ENCODE peak calls at places on chromosomes 5 and 9, in ten cellular contexts. X is germinal center; D is activated naive CD8-positive, alpha-beta T cell treated with anti-CD3 and anti-CD28 coated beads, Interleukin-2, amount 50 U/mL, for 24 hours; R is activated CD4-positive, alpha-beta T cell treated with anti-CD3 and anti-CD28 coated beads, Interleukin-2, amount 50 U/mL, for 1 hour; Q is AG10803; I is right atrium auricular region; U is H7; K is NCI-H774; V is activated T-cell treated with anti-CD3 and anti-CD28 coated beads, Interleukin-2, amount 50 U/mL, for 72 hours; O is stimulated activated CD8-positive, alpha-beta memory T cell treated with anti-CD3 and anti-CD28 coated beads, Interleukin-7, amount 100 ng/mL, for 24 hours. P is an unnamed sample.

GRCh38 chr5:172667786-172668735 is 27.0 kb downstream of the NEURL1B start:
- DNase-seq in X (no peak), D (no peak), R (no peak), Q (peak; percentile 31), I (no peak), U (no peak), K (no peak), V (no peak), O (no peak), P (peak; percentile 58)

GRCh38 chr5:77003246-77003645 is 27.0 kb upstream of the AGGF1 start:
- DNase-seq in X (no peak), D (no peak), R (no peak), Q (no peak), I (no peak), U (no peak), K (no peak), V (no peak), O (no peak), P (no peak)

GRCh38 chr9:87382902-87383301 is 114.8 kb upstream of the DAPK1 start:
- DNase-seq in X (no peak), D (no peak), R (no peak), Q (peak; percentile 40), I (peak; percentile 70), U (no peak), K (no peak), V (no peak), O (no peak), P (peak; percentile 65)

GRCh38 chr9:93941493-93941892 is 13.7 kb downstream of the BARX1 start:
- DNase-seq in X (no peak), D (no peak), R (no peak), Q (no peak), I (no peak), U (no peak), K (no peak), V (no peak), O (no peak), P (no peak)

GRCh38 chr5:133460172-133460758 is 152.1 kb downstream of the FSTL4 start:
- DNase-seq in X (peak; percentile 71), D (peak; percentile 67), R (peak; percentile 21), Q (no peak), I (no peak), U (peak; percentile 87), K (peak; percentile 7), V (peak; percentile 62), O (peak; percentile 17), P (peak; percentile 66)

GRCh38 chr9:136671646-136672430 is 9.1 kb downstream of the EGFL7 start:
- DNase-seq in X (peak; percentile 68), D (peak; percentile 63), R (peak; percentile 45), Q (no peak), I (no peak), U (peak; percentile 98), K (no peak), V (peak; percentile 53), O (no peak), P (no peak)

GRCh38 chr5:142245776-142246175 is 79.0 kb downstream of the SPRY4 start:
- DNase-seq in X (no peak), D (no peak), R (no peak), Q (peak; percentile 70), I (no peak), U (no peak), K (no peak), V (no peak), O (no peak), P (peak; percentile 25)

GRCh38 chr9:109012009-109012875 is 1.1 kb downstream of the CTNNAL1 start:
- DNase-seq in X (peak; percentile 6), D (peak; percentile 50), R (peak; percentile 33), Q (peak; percentile 95), I (peak; percentile 85), U (no peak), K (peak; percentile 7), V (peak; percentile 63), O (no peak), P (peak; percentile 98)

GRCh38 chr9:20408513-20408912 is 213.8 kb downstream of the MLLT3 start:
- DNase-seq in X (no peak), D (no peak), R (no peak), Q (no peak), I (no peak), U (peak; percentile 13), K (no peak), V (no peak), O (no peak), P (no peak)

GRCh38 chr5:91436241-91436640 is 53.1 kb upstream of the ARRDC3 start:
- DNase-seq in X (no peak), D (no peak), R (no peak), Q (no peak), I (no peak), U (no peak), K (no peak), V (no peak), O (no peak), P (no peak)

GRCh38 chr9:80157561-80157983 is 585.8 kb downstream of the TLE4 start:
- DNase-seq in X (no peak), D (no peak), R (no peak), Q (no peak), I (no peak), U (no peak), K (no peak), V (no peak), O (no peak), P (no peak)

GRCh38 chr5:98031496-98031895 is 742.0 kb upstream of the RGMB start:
- DNase-seq in X (no peak), D (no peak), R (no peak), Q (no peak), I (no peak), U (no peak), K (no peak), V (no peak), O (no peak), P (no peak)

GRCh38 chr9:13952906-13953305 is 361.0 kb downstream of the NFIB start:
- DNase-seq in X (no peak), D (no peak), R (no peak), Q (no peak), I (no peak), U (no peak), K (peak; percentile 85), V (no peak), O (no peak), P (no peak)

GRCh38 chr5:145536133-145536532 is 299.0 kb downstream of the PRELID2 start:
- DNase-seq in X (no peak), D (no peak), R (no peak), Q (no peak), I (no peak), U (no peak), K (no peak), V (no peak), O (no peak), P (no peak)

GRCh38 chr9:16625106-16625505 is 245.4 kb downstream of the BNC2 start:
- DNase-seq in X (no peak), D (no peak), R (no peak), Q (no peak), I (no peak), U (no peak), K (no peak), V (no peak), O (no peak), P (no peak)

GRCh38 chr9:126745574-126746411 is 59.0 kb upstream of the ZBTB43 start:
- DNase-seq in X (peak; percentile 27), D (no peak), R (no peak), Q (no peak), I (no peak), U (no peak), K (no peak), V (peak; percentile 19), O (no peak), P (no peak)

GRCh38 chr9:94065535-94065961 is 18.7 kb upstream of the PTPDC1 start:
- DNase-seq in X (peak; percentile 45), D (peak; percentile 77), R (peak; percentile 70), Q (peak; percentile 86), I (peak; percentile 89), U (peak; percentile 71), K (peak; percentile 50), V (peak; percentile 67), O (peak; percentile 43), P (peak; percentile 89)

GRCh38 chr9:123319541-123320339 is 36.3 kb upstream of the CRB2 start:
- DNase-seq in X (no peak), D (no peak), R (no peak), Q (no peak), I (no peak), U (no peak), K (no peak), V (no peak), O (no peak), P (no peak)

GRCh38 chr5:157290156-157290980 is 24.4 kb downstream of the CYFIP2 start:
- DNase-seq in X (no peak), D (no peak), R (no peak), Q (peak; percentile 81), I (peak; percentile 42), U (no peak), K (no peak), V (no peak), O (no peak), P (peak; percentile 47)

GRCh38 chr5:16619136-16619535 is 2.3 kb upstream of the RETREG1 start:
- DNase-seq in X (no peak), D (no peak), R (no peak), Q (no peak), I (no peak), U (no peak), K (no peak), V (no peak), O (no peak), P (no peak)

GRCh38 chr9:88387035-88387732 is 1.1 kb upstream of the SPIN1 start:
- DNase-seq in X (no peak), D (peak; percentile 24), R (no peak), Q (peak; percentile 51), I (no peak), U (peak; percentile 40), K (peak; percentile 35), V (peak; percentile 26), O (no peak), P (peak; percentile 62)

GRCh38 chr9:6545017-6545691 is 100.4 kb downstream of the GLDC start:
- DNase-seq in X (no peak), D (no peak), R (no peak), Q (no peak), I (no peak), U (no peak), K (no peak), V (no peak), O (no peak), P (peak; percentile 96)

GRCh38 chr5:122756263-122756911 is 18.5 kb upstream of the SNX2 start:
- DNase-seq in X (peak; percentile 8), D (no peak), R (no peak), Q (peak; percentile 70), I (no peak), U (no peak), K (no peak), V (peak; percentile 12), O (no peak), P (peak; percentile 77)

GRCh38 chr9:129052592-129052991 is 16.2 kb downstream of the MIGA2 start:
- DNase-seq in X (no peak), D (no peak), R (no peak), Q (no peak), I (no peak), U (peak; percentile 20), K (no peak), V (no peak), O (no peak), P (peak; percentile 84)

GRCh38 chr9:36135791-36136276 is 699 bp upstream of the GLIPR2 start:
- DNase-seq in X (no peak), D (no peak), R (no peak), Q (no peak), I (no peak), U (no peak), K (no peak), V (no peak), O (no peak), P (peak; percentile 54)